ENCODE peak calls at places on chromosomes 6 and 20, in seven cellular contexts. W is HEK293T; C is NCI-H1417 treated with DMSO at 0.1 percent for 48 hours; R is MV-4-11; X is SHP77; J is activated naive CD4-positive, alpha-beta T cell; K is stimulated activated CD8-positive, alpha-beta memory T cell treated with anti-CD3 and anti-CD28 coated beads, Interleukin-2, amount 100 ng/mL, for 1 hour. I is an unnamed sample.

GRCh38 chr6:147298461-147298860 is 94.2 kb downstream of the STXBP5 start:
- DNase-seq in W (no peak), C (no peak), R (no peak), X (no peak), J (no peak), K (no peak), I (no peak)

GRCh38 chr6:85923013-85923430 is 280.3 kb upstream of the SYNCRIP start:
- DNase-seq in W (peak; percentile 37), C (peak; percentile 18), R (peak; percentile 55), X (peak; percentile 44), J (no peak), K (no peak), I (no peak)

GRCh38 chr20:41213150-41213820 is 75.9 kb downstream of the PLCG1 start:
- DNase-seq in W (no peak), C (no peak), R (no peak), X (no peak), J (no peak), K (no peak), I (no peak)

GRCh38 chr20:8557711-8558110 is 425.6 kb downstream of the PLCB1 start:
- DNase-seq in W (no peak), C (no peak), R (no peak), X (no peak), J (no peak), K (no peak), I (no peak)

GRCh38 chr6:33343953-33344611 is 26.5 kb upstream of the ZBTB22 start:
- DNase-seq in W (no peak), C (no peak), R (no peak), X (no peak), J (peak; percentile 34), K (peak; percentile 45), I (no peak)

GRCh38 chr6:100998111-100998510 is 117.0 kb upstream of the ASCC3 start:
- DNase-seq in W (no peak), C (no peak), R (no peak), X (no peak), J (no peak), K (no peak), I (no peak)

GRCh38 chr20:59776059-59776603 is 157.3 kb downstream of the SYCP2 start:
- DNase-seq in W (no peak), C (no peak), R (no peak), X (no peak), J (no peak), K (no peak), I (no peak)

GRCh38 chr6:72824833-72825232 is 203.0 kb downstream of the KCNQ5 start:
- DNase-seq in W (no peak), C (no peak), R (no peak), X (no peak), J (no peak), K (no peak), I (no peak)

GRCh38 chr6:93177451-93177850 is 241.9 kb downstream of the EPHA7 start:
- DNase-seq in W (no peak), C (no peak), R (peak; percentile 44), X (no peak), J (no peak), K (no peak), I (no peak)

GRCh38 chr6:82216549-82216948 is 31.0 kb downstream of the IBTK start:
- DNase-seq in W (no peak), C (no peak), R (peak; percentile 17), X (no peak), J (no peak), K (no peak), I (no peak)

GRCh38 chr6:125511809-125512341 is 210.1 kb upstream of the HDDC2 start:
- DNase-seq in W (no peak), C (no peak), R (no peak), X (peak; percentile 93), J (no peak), K (no peak), I (no peak)

I was measured in D721Med.